ENCODE peak calls at places on chromosomes 11 and 22, in five cellular contexts. O is fibroblast of lung, M is GM06990, P is neural progenitor cell, V is RWPE1. N is an unnamed sample.

GRCh38 chr22:26916236-26916635 is 258.8 kb downstream of the MIAT start:
- DNase-seq in O (no peak), M (no peak), P (no peak), V (no peak), N (no peak)

GRCh38 chr11:64894070-64894811 is 15.8 kb upstream of the EHD1 start:
- DNase-seq in O (peak), M (peak), P (peak), V (peak), N (peak)

GRCh38 chr11:123261345-123262106 is 66.5 kb upstream of the CLMP start:
- DNase-seq in O (peak), M (peak), P (peak), V (peak), N (peak)

GRCh38 chr11:71364176-71364671 is 84.0 kb downstream of the DHCR7 start:
- DNase-seq in O (no peak), M (no peak), P (no peak), V (no peak), N (no peak)

GRCh38 chr22:35140879-35141745 is 75.2 kb downstream of the ISX start:
- DNase-seq in O (no peak), M (peak), P (peak), V (peak), N (peak)

GRCh38 chr11:92125316-92125715 is 99.3 kb upstream of the FAT3 start:
- DNase-seq in O (peak), M (no peak), P (no peak), V (no peak), N (no peak)

GRCh38 chr22:44024288-44024908 is at the start of gene PARVB:
- DNase-seq in O (no peak), M (peak), P (peak), V (no peak), N (peak)

GRCh38 chr11:44342616-44343015 is 32.7 kb upstream of the ALX4 start:
- DNase-seq in O (no peak), M (no peak), P (no peak), V (no peak), N (no peak)

GRCh38 chr11:120331301-120331966 is 4.8 kb upstream of the ARHGEF12 start:
- DNase-seq in O (peak), M (no peak), P (no peak), V (peak), N (no peak)

GRCh38 chr22:33803883-33804282 is 116.4 kb downstream of the LARGE1 start:
- DNase-seq in O (no peak), M (no peak), P (no peak), V (no peak), N (no peak)
- TF ChIP-seq CTCF in O (no peak), M (no peak), P (no peak), V (no peak), N (no peak)

DNA sequence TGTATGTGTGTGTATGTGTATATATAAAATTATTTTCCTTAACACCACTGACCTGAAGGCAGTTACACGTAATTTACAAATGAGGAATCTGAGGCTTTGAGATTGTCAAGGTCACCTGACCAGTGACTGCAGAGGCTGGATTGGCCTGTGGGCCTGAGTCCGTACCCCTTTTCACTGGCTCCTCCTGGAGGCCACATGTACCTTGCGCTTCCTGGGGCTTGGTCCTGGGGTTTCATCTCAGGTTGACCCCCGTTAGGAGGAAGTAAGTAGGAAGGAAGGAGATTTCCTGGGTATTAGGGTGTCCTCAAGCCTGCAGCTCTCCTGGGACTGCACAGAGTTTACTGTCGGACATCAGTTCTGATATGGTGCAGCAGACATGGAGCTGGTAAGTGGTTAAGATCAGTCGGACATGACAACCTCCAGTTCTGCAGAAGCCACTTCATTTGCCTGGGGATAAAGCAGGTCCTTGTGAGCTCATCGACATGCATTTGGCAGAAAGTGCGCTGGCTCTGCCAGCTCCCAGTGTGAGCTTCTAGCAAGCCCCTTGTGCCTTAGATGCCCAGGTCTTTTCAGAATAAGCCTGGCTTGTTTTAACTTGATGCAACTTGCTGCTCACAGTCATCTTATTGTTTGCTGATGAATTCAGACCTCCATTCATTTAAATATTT is 36.6 kb downstream of the ST3GAL4 start:
- DNase-seq in O (no peak), M (no peak), P (peak), V (no peak), N (peak)
- TF ChIP-seq CTCF in O (no peak), M (peak), P (peak), V (no peak), N (peak)

GRCh38 chr11:75350743-75351540 is 519 bp downstream of the ARRB1 start:
- DNase-seq in O (peak), M (no peak), P (peak), V (no peak), N (no peak)
- TF ChIP-seq CTCF in O (no peak), M (peak), P (peak), V (no peak), N (no peak)

GRCh38 chr22:20787223-20787622 is 13.3 kb downstream of the SERPIND1 start:
- DNase-seq in O (no peak), M (no peak), P (no peak), V (no peak), N (no peak)
- TF ChIP-seq CTCF in O (no peak), M (no peak), P (no peak), V (no peak), N (no peak)

GRCh38 chr11:76677010-76677771 is 6.6 kb upstream of the LRRC32 start:
- DNase-seq in O (no peak), M (no peak), P (no peak), V (no peak), N (no peak)

GRCh38 chr11:76682681-76683080 is 12.1 kb upstream of the LRRC32 start:
- DNase-seq in O (no peak), M (no peak), P (no peak), V (no peak), N (no peak)

GRCh38 chr11:76683496-76684095 is 13.0 kb upstream of the LRRC32 start:
- DNase-seq in O (no peak), M (no peak), P (no peak), V (no peak), N (no peak)

GRCh38 chr11:76678316-76678715 is 7.8 kb upstream of the LRRC32 start:
- DNase-seq in O (no peak), M (no peak), P (no peak), V (no peak), N (no peak)

DNA sequence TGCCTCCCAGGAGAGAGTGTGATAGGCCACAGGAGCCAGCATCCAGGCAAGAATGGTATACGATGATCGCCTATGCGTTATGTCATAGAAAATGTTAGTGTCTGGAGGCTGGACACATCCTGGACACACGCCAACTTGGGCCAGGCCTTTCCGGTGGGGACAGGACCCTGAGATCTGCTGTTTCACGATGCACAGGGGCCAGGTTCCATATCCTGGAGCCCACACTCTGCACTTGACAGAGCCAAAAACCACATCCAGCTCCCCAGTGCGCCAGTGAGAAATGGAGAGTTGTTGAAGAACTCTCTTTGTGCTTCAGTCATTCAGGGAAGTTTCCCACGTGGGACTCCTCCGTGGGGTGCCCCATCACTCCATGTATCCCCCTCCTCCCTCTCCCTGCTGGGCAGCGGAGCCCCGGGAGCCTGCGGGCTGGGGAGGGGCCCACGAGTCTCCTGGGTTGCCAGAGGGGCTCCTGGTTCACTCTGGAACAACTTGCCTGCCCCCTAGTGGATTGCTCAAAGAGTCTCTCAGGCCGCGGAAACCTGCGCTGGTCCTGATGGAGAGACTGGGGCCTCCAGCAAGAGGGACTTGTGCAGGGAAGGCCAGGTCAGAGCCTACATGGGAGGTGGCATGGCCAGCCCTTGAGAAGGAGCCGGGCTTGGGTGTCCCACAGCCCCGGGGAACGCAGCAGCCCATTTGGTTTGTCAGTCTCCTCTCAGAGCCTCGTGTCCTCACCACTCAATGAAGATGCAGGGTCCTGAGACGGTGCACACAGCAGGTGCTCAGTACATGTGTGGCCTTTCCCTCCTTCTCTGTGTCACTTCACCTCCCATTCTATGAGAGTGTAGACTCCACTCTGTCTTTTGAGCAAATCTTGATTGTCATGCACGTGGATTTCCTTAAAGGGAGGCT is 10.2 kb upstream of the LRRC32 start:
- DNase-seq in O (peak), M (no peak), P (peak), V (peak), N (peak)
- TF ChIP-seq CTCF in O (peak), M (peak), P (peak), V (peak), N (peak)

DNA sequence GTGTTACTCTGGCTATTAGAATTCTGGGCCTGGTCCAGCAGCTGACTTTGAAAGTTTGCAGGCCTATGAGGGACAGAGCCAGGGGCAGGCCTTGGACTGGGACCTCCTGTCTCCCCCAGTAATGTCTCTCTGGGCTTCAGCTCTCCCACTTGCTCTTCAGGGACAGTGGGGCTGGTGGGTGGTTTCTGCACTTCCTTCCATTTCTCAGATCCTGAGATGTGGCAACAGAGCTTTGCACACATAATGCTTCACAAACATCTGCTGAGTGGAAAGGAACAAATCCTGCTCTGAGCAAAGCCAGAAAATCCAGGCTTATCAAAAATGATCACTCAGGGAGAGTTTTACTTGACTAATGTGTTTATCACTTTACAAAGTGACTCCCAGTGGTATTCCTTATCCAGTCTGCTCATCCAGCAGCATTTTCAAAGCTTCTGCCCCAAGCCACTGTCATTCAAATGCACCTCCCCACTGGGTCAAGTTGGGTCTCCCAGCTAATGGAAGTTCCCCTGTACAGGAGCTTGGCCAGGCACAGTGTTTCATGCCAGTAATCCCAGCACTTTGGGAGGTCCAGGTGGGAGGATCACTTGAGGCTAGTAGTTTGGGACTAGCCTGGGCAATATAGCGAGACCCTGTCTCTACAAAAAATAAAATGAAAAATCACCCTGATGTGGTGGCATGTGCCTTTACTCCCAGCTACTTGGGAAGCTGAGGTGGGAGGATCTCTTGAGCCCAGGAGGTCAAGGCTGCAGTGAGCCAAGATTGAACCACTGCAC is 13.5 kb upstream of the OSBP2 start:
- DNase-seq in O (no peak), M (no peak), P (no peak), V (no peak), N (no peak)
- TF ChIP-seq CTCF in O (no peak), M (no peak), P (no peak), V (no peak), N (no peak)

DNA sequence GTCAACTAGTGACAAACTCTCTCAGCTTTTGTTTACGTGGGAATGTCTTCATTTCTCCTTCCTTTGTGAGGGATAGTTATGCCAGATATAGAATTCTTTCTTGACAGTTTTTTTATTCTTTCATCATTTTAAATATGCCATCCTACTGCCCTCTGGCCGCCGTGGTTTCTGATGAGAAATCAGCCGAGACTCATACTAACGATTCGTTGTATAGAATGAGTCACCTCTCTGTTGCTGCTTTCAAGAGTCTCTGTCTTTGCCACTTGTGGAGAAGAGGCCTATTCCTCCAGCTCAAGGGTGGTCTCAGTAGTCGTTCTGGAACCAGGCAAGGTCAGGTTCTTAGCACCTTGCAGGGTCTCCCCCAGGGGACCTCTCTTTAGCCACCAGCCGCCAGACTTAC is 8.0 kb downstream of the MYO7A start:
- DNase-seq in O (peak), M (no peak), P (no peak), V (peak), N (no peak)
- TF ChIP-seq CTCF in O (no peak), M (no peak), P (no peak), V (no peak), N (no peak)